ENCODE peak calls at places on chromosomes 16 and 17, in six cellular contexts. V, N, W, K, B and Y are unnamed samples.

GRCh38 chr17:73307130-73307529 is 4.7 kb downstream of the CDC42EP4 start:
- DNase-seq in B (no peak), K (peak), V (no peak), N (no peak), W (no peak), Y (peak)

GRCh38 chr16:17277981-17278381 is 192.8 kb downstream of the XYLT1 start:
- DNase-seq in V (no peak), B (peak), N (no peak), K (no peak), W (no peak), Y (peak)

GRCh38 chr16:626787-627457 is 3.9 kb upstream of the WFIKKN1 start:
- DNase-seq in V (peak), K (no peak), N (no peak), B (no peak), W (peak), Y (no peak)

GRCh38 chr17:58283674-58284612 is 3.2 kb upstream of the MPO start:
- DNase-seq in V (no peak), B (no peak), N (no peak), K (no peak), W (no peak), Y (peak)

GRCh38 chr17:66200685-66201092 is 8.8 kb upstream of the CEP112 start:
- DNase-seq in K (no peak), B (peak), V (peak), N (no peak), W (peak), Y (no peak)

GRCh38 chr17:29291163-29291752 is 2.7 kb downstream of the NUFIP2 start:
- DNase-seq in V (no peak), B (peak), N (no peak), K (peak), W (peak), Y (no peak)

GRCh38 chr16:69465083-69465721 is 40.8 kb downstream of the CYB5B start:
- DNase-seq in W (no peak), K (no peak), B (no peak), N (no peak), V (no peak), Y (no peak)

GRCh38 chr17:74160656-74161500 is 42.6 kb upstream of the RPL38 start:
- DNase-seq in W (no peak), N (no peak), B (no peak), V (no peak), K (no peak), Y (no peak)

GRCh38 chr16:26816266-26816665 is 250.5 kb upstream of the C16orf82 start:
- DNase-seq in V (no peak), K (no peak), N (no peak), B (no peak), W (peak), Y (no peak)

GRCh38 chr16:17107450-17107849 is 363.3 kb downstream of the XYLT1 start:
- DNase-seq in W (no peak), V (no peak), K (no peak), N (no peak), B (no peak), Y (no peak)

GRCh38 chr17:50845260-50846147 is 10.1 kb downstream of the WFIKKN2 start:
- DNase-seq in B (no peak), V (no peak), N (no peak), K (no peak), W (peak), Y (no peak)

GRCh38 chr17:28575126-28575795 is 1.4 kb downstream of the ALDOC start:
- DNase-seq in W (no peak), K (peak), N (no peak), V (no peak), B (no peak), Y (peak)

GRCh38 chr17:6780886-6781285 is 4.9 kb downstream of the FBXO39 start:
- DNase-seq in N (no peak), K (no peak), V (no peak), B (no peak), W (no peak), Y (no peak)

GRCh38 chr16:4358831-4359561 is 7.9 kb upstream of the PAM16 start:
- DNase-seq in W (peak), B (peak), V (no peak), N (peak), K (peak), Y (peak)

GRCh38 chr17:7204335-7204734 is 15.3 kb downstream of the DLG4 start:
- DNase-seq in N (no peak), B (no peak), K (peak), V (no peak), W (no peak), Y (no peak)

GRCh38 chr16:68995011-68995504 is 110.4 kb upstream of the HAS3 start:
- DNase-seq in N (no peak), V (peak), B (no peak), K (no peak), W (peak), Y (no peak)

GRCh38 chr17:28385037-28385797 is 13.7 kb downstream of the SARM1 start:
- DNase-seq in N (no peak), V (no peak), B (no peak), K (no peak), W (no peak), Y (no peak)

GRCh38 chr17:3692346-3692745 is 3.6 kb downstream of the P2RX5 start:
- DNase-seq in N (no peak), W (no peak), K (no peak), B (no peak), V (no peak), Y (no peak)

GRCh38 chr17:77264617-77265230 is 124.0 kb downstream of the SEC14L1 start:
- DNase-seq in B (no peak), W (no peak), N (no peak), K (no peak), V (no peak), Y (no peak)

GRCh38 chr16:78094998-78095397 is 4.5 kb upstream of the WWOX start:
- DNase-seq in N (no peak), K (no peak), B (no peak), W (no peak), V (no peak), Y (no peak)

GRCh38 chr17:45951941-45952340 is 47.1 kb upstream of the STH start:
- DNase-seq in B (no peak), K (no peak), V (no peak), N (no peak), W (no peak), Y (no peak)

GRCh38 chr17:38685485-38685884 is 10.7 kb upstream of the EPOP start:
- DNase-seq in W (no peak), K (no peak), V (no peak), N (no peak), B (no peak), Y (peak)

GRCh38 chr17:60149691-60150582 is at the start of gene CA4:
- DNase-seq in K (peak), B (no peak), N (no peak), W (no peak), V (no peak), Y (peak)

GRCh38 chr16:13453938-13454553 is 465.9 kb upstream of the ERCC4 start:
- DNase-seq in W (peak), V (peak), K (no peak), B (peak), N (no peak), Y (no peak)

GRCh38 chr17:77829871-77830799 is 128.4 kb upstream of the TNRC6C start:
- DNase-seq in W (peak), K (no peak), N (peak), B (no peak), V (no peak), Y (peak)

GRCh38 chr16:83615553-83615952 is 192.2 kb upstream of the HSBP1 start:
- DNase-seq in N (no peak), K (no peak), B (no peak), W (peak), V (no peak), Y (no peak)

GRCh38 chr16:68834550-68834949 is 8.8 kb upstream of the TANGO6 start:
- DNase-seq in V (no peak), K (no peak), B (no peak), W (no peak), N (no peak), Y (no peak)

GRCh38 chr17:6651483-6652452 is at the start of the genes C17orf100 and MED31:
- DNase-seq in V (no peak), W (peak), N (peak), B (peak), K (peak), Y (peak)

GRCh38 chr17:18141210-18141803 is 32.8 kb downstream of the MYO15A start:
- DNase-seq in N (no peak), V (no peak), K (peak), B (peak), W (peak), Y (no peak)

GRCh38 chr17:12201294-12201693 is 180.6 kb downstream of the MAP2K4 start:
- DNase-seq in N (no peak), B (no peak), K (no peak), W (no peak), V (no peak), Y (no peak)

GRCh38 chr17:7014995-7015586 is 2.7 kb downstream of the RNASEK start:
- DNase-seq in K (no peak), V (no peak), W (no peak), N (peak), B (peak), Y (no peak)

GRCh38 chr17:82302991-82303943 is 14.1 kb downstream of the CD7 start:
- DNase-seq in K (no peak), N (peak), W (no peak), B (no peak), V (no peak), Y (no peak)

GRCh38 chr17:48537316-48537715 is 6.5 kb upstream of the HOXB1 start:
- DNase-seq in W (no peak), K (no peak), V (no peak), B (no peak), N (no peak), Y (no peak)

GRCh38 chr17:41539071-41539492 is 11.0 kb upstream of the KRT19 start:
- DNase-seq in W (no peak), K (no peak), V (no peak), N (no peak), B (no peak), Y (no peak)

GRCh38 chr16:74709477-74709877 is 8.8 kb upstream of the MLKL start:
- DNase-seq in B (peak), V (peak), N (peak), W (peak), K (peak), Y (peak)